ENCODE peak calls at places on chromosomes 12 and 14, in nine cellular contexts. Y is AG04450; I is tibial artery; Z is kidney; N is CD4-positive, alpha-beta T cell; Q is uterus; T is left lung; J is fibroblast of lung; S is psoas muscle. A is an unnamed sample. For H3K9me3, the result is how much of the 10 kb centered on the place peaks cover.

GRCh38 chr12:2490746-2491145 is 304.0 kb upstream of the FKBP4 start:
- DNase-seq in Y (no peak), I (no peak), Z (no peak), N (no peak), Q (no peak), T (no peak), J (no peak), S (no peak), A (no peak)

GRCh38 chr12:26704214-26704613 is 128.8 kb downstream of the ITPR2 start:
- DNase-seq in Y (no peak), I (no peak), Z (no peak), N (no peak), Q (no peak), T (no peak), J (no peak), S (no peak), A (no peak)

GRCh38 chr12:105289114-105289904 is 41.2 kb upstream of the C12orf75 start:
- DNase-seq in Y (no peak), I (no peak), Z (no peak), N (no peak), Q (no peak), T (no peak), J (peak), S (no peak), A (no peak)

GRCh38 chr12:40325349-40325960 is 100.7 kb downstream of the LRRK2 start:
- DNase-seq in Y (no peak), I (no peak), Z (no peak), N (no peak), Q (no peak), T (no peak), J (peak), S (no peak), A (no peak)

GRCh38 chr14:70061108-70061507 is 127.6 kb downstream of the SLC8A3 start:
- DNase-seq in Y (no peak), I (no peak), Z (no peak), N (no peak), Q (no peak), T (no peak), J (no peak), S (no peak), A (no peak)

GRCh38 chr14:76348898-76349297 is 27.0 kb upstream of the ESRRB start:
- DNase-seq in Y (no peak), I (no peak), Z (no peak), N (no peak), Q (peak), T (no peak), J (peak), S (peak), A (no peak)

GRCh38 chr14:55712505-55712904 is 132.5 kb downstream of the KTN1 start:
- DNase-seq in Y (no peak), I (no peak), Z (no peak), N (no peak), Q (no peak), T (no peak), J (no peak), S (no peak), A (no peak)

GRCh38 chr14:29668201-29668600 is 259.4 kb downstream of the PRKD1 start:
- DNase-seq in Y (no peak), I (no peak), Z (no peak), N (no peak), Q (no peak), T (no peak), J (peak), S (no peak), A (no peak)

GRCh38 chr14:103453791-103454190 is 68.6 kb downstream of the MARK3 start:
- DNase-seq in Y (no peak), I (no peak), Z (no peak), N (no peak), Q (no peak), T (no peak), J (no peak), S (no peak), A (no peak)

GRCh38 chr14:101374373-101375338 is 186.6 kb upstream of the DIO3 start:
- DNase-seq in Y (no peak), I (no peak), Z (no peak), N (no peak), Q (no peak), T (no peak), J (no peak), S (no peak), A (no peak)

GRCh38 chr12:75711276-75711675 is 199.9 kb upstream of the KRR1 start:
- DNase-seq in Y (no peak), I (no peak), Z (no peak), N (no peak), Q (no peak), T (no peak), J (no peak), S (no peak), A (no peak)

GRCh38 chr12:108495054-108495453 is 20.0 kb upstream of the FICD start:
- DNase-seq in Y (no peak), I (no peak), Z (no peak), N (no peak), Q (no peak), T (no peak), J (no peak), S (no peak), A (no peak)

GRCh38 chr12:110289711-110290078 is 8.6 kb downstream of the ATP2A2 start:
- DNase-seq in Y (no peak), I (no peak), Z (no peak), N (no peak), Q (no peak), T (no peak), J (no peak), S (no peak), A (no peak)

GRCh38 chr14:96270565-96271420 is 14.8 kb downstream of the BDKRB1 start:
- DNase-seq in Y (no peak), I (no peak), Z (no peak), N (no peak), Q (no peak), T (no peak), J (peak), S (no peak), A (no peak)

GRCh38 chr14:53714495-53715389 is 241.9 kb downstream of the BMP4 start:
- DNase-seq in Y (no peak), I (no peak), Z (no peak), N (no peak), Q (no peak), T (no peak), J (peak), S (no peak), A (no peak)

GRCh38 chr12:113416091-113416754 is 6.0 kb upstream of the SDSL start:
- DNase-seq in Y (no peak), I (no peak), Z (peak), N (no peak), Q (no peak), T (peak), J (no peak), S (no peak), A (no peak)

GRCh38 chr12:646303-647038 is 16.8 kb downstream of the NINJ2 start:
- DNase-seq in Y (no peak), I (peak), Z (no peak), N (no peak), Q (peak), T (peak), J (no peak), S (peak), A (no peak)
- H3K27ac ChIP-seq in Y (no peak), I (peak), Z (peak), N (no peak), Q (peak), T (peak), J (no peak), S (peak), A (peak)

DNA sequence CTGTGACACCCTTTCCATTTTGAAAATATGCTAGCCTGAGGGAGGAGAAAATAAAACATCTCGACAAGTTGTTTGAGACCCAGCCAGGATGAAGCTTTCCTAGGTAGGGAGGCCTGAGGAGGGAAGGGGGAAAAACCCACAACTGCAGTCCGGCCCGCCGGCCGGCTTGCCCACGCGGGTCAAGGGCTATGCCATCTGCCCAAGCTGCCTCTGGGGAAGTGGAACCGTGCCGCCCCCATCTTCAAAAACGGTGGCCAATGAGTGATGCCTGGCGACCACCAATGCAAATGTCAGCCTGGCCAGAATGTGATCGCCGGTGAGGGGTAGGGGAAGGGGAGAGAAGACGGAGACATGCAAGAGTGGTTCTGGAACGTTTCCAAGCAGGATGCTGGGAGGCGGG is 263.5 kb upstream of the ALG10B start:
- DNase-seq in Y (no peak), I (no peak), Z (no peak), N (no peak), Q (no peak), T (no peak), J (no peak), S (no peak), A (no peak)
- H3K9me3 ChIP-seq in Y (half or more), I (under half), Z (under half), N (under half), Q (under half), T (under half), J (under half), S (under half), A (under half)

GRCh38 chr14:72779679-72780078 is 114.2 kb downstream of the DPF3 start:
- DNase-seq in Y (no peak), I (no peak), Z (no peak), N (no peak), Q (no peak), T (no peak), J (no peak), S (no peak), A (no peak)

GRCh38 chr14:72780771-72781170 is 113.1 kb downstream of the DPF3 start:
- DNase-seq in Y (no peak), I (no peak), Z (no peak), N (no peak), Q (no peak), T (no peak), J (peak), S (no peak), A (no peak)

GRCh38 chr14:72782182-72782508 is 111.8 kb downstream of the DPF3 start:
- DNase-seq in Y (no peak), I (no peak), Z (no peak), N (no peak), Q (no peak), T (no peak), J (no peak), S (no peak), A (no peak)

GRCh38 chr14:72782817-72783216 is 111.1 kb downstream of the DPF3 start:
- DNase-seq in Y (no peak), I (no peak), Z (no peak), N (no peak), Q (no peak), T (no peak), J (no peak), S (no peak), A (no peak)

GRCh38 chr14:72781476-72782181 is 112.3 kb downstream of the DPF3 start:
- DNase-seq in Y (no peak), I (no peak), Z (no peak), N (no peak), Q (no peak), T (no peak), J (peak), S (no peak), A (no peak)
- H3K27ac ChIP-seq in Y (peak), I (peak), Z (no peak), N (no peak), Q (no peak), T (no peak), J (peak), S (peak), A (no peak)

DNA sequence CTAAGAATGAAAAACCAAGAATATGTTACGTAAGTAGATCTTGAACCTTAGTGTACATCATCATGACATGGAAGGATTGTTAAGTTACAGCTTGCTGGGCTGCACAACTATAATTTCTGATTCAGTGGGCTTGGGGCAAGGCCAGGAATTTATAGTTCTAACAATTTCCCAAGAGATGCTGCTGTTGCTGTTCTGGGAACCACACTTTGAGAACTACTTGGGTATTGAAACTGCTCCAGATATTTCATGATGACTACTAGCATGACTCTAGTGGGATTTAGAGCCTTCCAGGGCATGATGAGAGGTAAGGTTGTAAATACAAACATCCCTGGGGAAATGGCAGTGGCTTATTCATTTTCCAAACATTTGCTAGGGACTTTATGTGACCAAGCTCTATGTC is 904.8 kb upstream of the SEL1L start:
- DNase-seq in Y (no peak), I (no peak), Z (no peak), N (no peak), Q (no peak), T (no peak), J (no peak), S (no peak), A (no peak)
- H3K9me3 ChIP-seq in Y (under half), I (under half), Z (under half), N (under half), Q (under half), T (under half), J (under half), S (under half), A (under half)

DNA sequence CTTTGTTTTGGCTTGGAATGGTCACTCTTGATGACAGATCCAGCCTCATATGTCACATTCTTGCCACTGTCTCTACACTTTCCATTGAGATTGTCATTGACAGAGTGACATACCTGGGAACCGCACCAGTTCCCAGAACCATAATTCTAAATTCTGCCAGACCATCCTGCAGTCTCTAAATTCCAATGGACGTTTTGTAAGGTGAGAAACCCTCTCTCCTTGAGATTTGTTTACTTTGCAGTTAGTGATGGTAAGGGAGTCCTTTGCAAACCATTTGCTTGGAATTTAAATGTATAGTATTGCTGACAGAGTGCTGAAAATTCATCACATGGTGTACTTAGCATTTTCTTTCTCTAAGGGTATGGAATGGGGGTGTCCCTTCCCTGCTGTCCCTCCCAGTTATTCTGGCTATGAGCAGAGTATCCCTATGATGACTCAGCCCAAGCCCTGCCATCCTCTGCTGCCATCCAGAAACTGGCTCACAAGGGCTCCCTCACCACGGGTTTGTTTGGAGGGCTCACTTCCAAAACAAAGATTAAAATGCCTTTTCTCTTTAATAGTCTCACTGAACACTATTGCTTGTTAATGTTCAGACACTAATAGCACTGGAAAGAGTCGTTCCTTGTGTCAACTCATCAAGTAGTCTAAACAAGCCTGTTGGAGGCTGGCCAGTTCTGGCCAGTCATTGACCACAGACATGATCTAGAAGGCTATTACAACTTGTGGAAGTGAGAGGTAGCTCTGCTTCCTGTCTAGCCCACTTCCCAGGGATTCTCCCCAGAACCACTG is 129.0 kb upstream of the HMGA2 start:
- DNase-seq in Y (peak), I (no peak), Z (peak), N (no peak), Q (no peak), T (peak), J (peak), S (peak), A (peak)
- H3K27ac ChIP-seq in Y (no peak), I (no peak), Z (no peak), N (no peak), Q (no peak), T (no peak), J (no peak), S (no peak), A (no peak)

GRCh38 chr12:133225527-133225926 is 10.2 kb downstream of the ANHX start:
- DNase-seq in Y (no peak), I (peak), Z (no peak), N (no peak), Q (no peak), T (no peak), J (no peak), S (no peak), A (no peak)

GRCh38 chr12:133222211-133222610 is 13.5 kb downstream of the ANHX start:
- DNase-seq in Y (no peak), I (peak), Z (no peak), N (no peak), Q (no peak), T (no peak), J (no peak), S (no peak), A (no peak)

GRCh38 chr12:133220521-133220920 is 15.2 kb downstream of the ANHX start:
- DNase-seq in Y (no peak), I (peak), Z (no peak), N (no peak), Q (no peak), T (no peak), J (no peak), S (no peak), A (peak)

GRCh38 chr12:133217219-133217618 is 18.5 kb downstream of the ANHX start:
- DNase-seq in Y (no peak), I (peak), Z (no peak), N (no peak), Q (no peak), T (no peak), J (no peak), S (no peak), A (no peak)

GRCh38 chr12:133221241-133221640 is 14.4 kb downstream of the ANHX start:
- DNase-seq in Y (no peak), I (peak), Z (no peak), N (no peak), Q (no peak), T (no peak), J (no peak), S (no peak), A (no peak)
- H3K9me3 ChIP-seq in Y (half or more), I (under half), Z (under half), N (half or more), Q (under half), T (under half), J (under half), S (under half), A (under half)

DNA sequence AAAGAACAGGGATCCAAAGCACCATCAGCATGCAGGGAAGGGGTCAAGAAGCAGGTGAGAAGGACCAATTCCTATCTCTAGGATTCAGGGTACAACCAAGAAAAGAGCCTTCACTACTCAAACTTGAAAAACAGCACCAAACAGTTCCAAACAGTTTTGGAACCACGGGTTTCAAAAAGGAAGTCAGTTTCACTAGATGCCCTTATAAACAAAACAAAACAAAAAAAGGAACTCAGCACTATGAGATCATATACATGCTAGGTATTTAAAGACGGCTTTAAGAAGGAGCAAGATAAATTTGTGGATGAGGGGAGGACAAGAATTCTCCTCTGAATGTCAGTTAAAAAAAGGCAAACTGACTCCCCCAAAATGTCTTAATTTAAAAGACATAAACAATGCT is 6.0 kb downstream of the INSM2 start:
- DNase-seq in Y (no peak), I (no peak), Z (no peak), N (no peak), Q (no peak), T (no peak), J (no peak), S (no peak), A (no peak)
- H3K27ac ChIP-seq in Y (no peak), I (no peak), Z (no peak), N (no peak), Q (no peak), T (no peak), J (no peak), S (no peak), A (no peak)

A was measured in upper lobe of right lung.